ENCODE peak calls at places on chromosomes 2 and 18, in eight cellular contexts. One of them, this sample, is unnamed.

GRCh38 chr2:18284331-18284730 is 276.1 kb downstream of the RDH14 start:
- DNase-seq in Caco-2: no peak
- DNase-seq in GM23248: peak
- DNase-seq in RWPE1: peak
- DNase-seq in activated T-cell treated with anti-CD3 and anti-CD28 coated beads for 1 hour: no peak
- DNase-seq in stomach: no peak
- DNase-seq in upper lobe of right lung: no peak
- DNase-seq in AG10803: no peak
- DNase-seq in this sample: peak

GRCh38 chr2:10481055-10481665 is 33.0 kb upstream of the ODC1 start:
- DNase-seq in upper lobe of right lung: peak
- DNase-seq in GM23248: no peak
- DNase-seq in RWPE1: no peak
- DNase-seq in AG10803: no peak
- DNase-seq in stomach: no peak
- DNase-seq in Caco-2: no peak
- DNase-seq in activated T-cell treated with anti-CD3 and anti-CD28 coated beads for 1 hour: no peak
- DNase-seq in this sample: no peak

GRCh38 chr2:58133395-58133794 is 86.8 kb downstream of the VRK2 start:
- DNase-seq in RWPE1: no peak
- DNase-seq in activated T-cell treated with anti-CD3 and anti-CD28 coated beads for 1 hour: no peak
- DNase-seq in stomach: no peak
- DNase-seq in GM23248: peak
- DNase-seq in AG10803: peak
- DNase-seq in Caco-2: no peak
- DNase-seq in upper lobe of right lung: no peak
- DNase-seq in this sample: peak

GRCh38 chr2:230054079-230054478 is 14.6 kb downstream of the SLC16A14 start:
- DNase-seq in RWPE1: peak
- DNase-seq in GM23248: peak
- DNase-seq in stomach: no peak
- DNase-seq in activated T-cell treated with anti-CD3 and anti-CD28 coated beads for 1 hour: no peak
- DNase-seq in AG10803: peak
- DNase-seq in Caco-2: no peak
- DNase-seq in upper lobe of right lung: no peak
- DNase-seq in this sample: peak

GRCh38 chr2:20929721-20930120 is 106.8 kb upstream of the LDAH start:
- DNase-seq in AG10803: no peak
- DNase-seq in RWPE1: no peak
- DNase-seq in Caco-2: no peak
- DNase-seq in GM23248: no peak
- DNase-seq in activated T-cell treated with anti-CD3 and anti-CD28 coated beads for 1 hour: no peak
- DNase-seq in upper lobe of right lung: no peak
- DNase-seq in stomach: no peak
- DNase-seq in this sample: no peak

GRCh38 chr2:196233033-196233807 is 61.8 kb upstream of the STK17B start:
- DNase-seq in AG10803: peak
- DNase-seq in GM23248: peak
- DNase-seq in Caco-2: no peak
- DNase-seq in upper lobe of right lung: no peak
- DNase-seq in activated T-cell treated with anti-CD3 and anti-CD28 coated beads for 1 hour: no peak
- DNase-seq in RWPE1: peak
- DNase-seq in stomach: peak
- DNase-seq in this sample: peak

GRCh38 chr2:38245114-38245641 is 131.9 kb downstream of the ATL2 start:
- DNase-seq in RWPE1: peak
- DNase-seq in Caco-2: no peak
- DNase-seq in activated T-cell treated with anti-CD3 and anti-CD28 coated beads for 1 hour: no peak
- DNase-seq in stomach: no peak
- DNase-seq in AG10803: no peak
- DNase-seq in upper lobe of right lung: no peak
- DNase-seq in GM23248: peak
- DNase-seq in this sample: no peak

GRCh38 chr18:36273347-36273746 is 24.2 kb upstream of the FHOD3 start:
- DNase-seq in upper lobe of right lung: no peak
- DNase-seq in stomach: no peak
- DNase-seq in GM23248: no peak
- DNase-seq in Caco-2: no peak
- DNase-seq in RWPE1: no peak
- DNase-seq in activated T-cell treated with anti-CD3 and anti-CD28 coated beads for 1 hour: no peak
- DNase-seq in AG10803: no peak
- DNase-seq in this sample: no peak

GRCh38 chr2:157291018-157291417 is 33.5 kb downstream of the GALNT5 start:
- DNase-seq in GM23248: no peak
- DNase-seq in activated T-cell treated with anti-CD3 and anti-CD28 coated beads for 1 hour: no peak
- DNase-seq in AG10803: no peak
- DNase-seq in upper lobe of right lung: no peak
- DNase-seq in Caco-2: no peak
- DNase-seq in stomach: no peak
- DNase-seq in RWPE1: no peak
- DNase-seq in this sample: no peak

GRCh38 chr2:179273461-179273962 is 8.9 kb upstream of the SESTD1 start:
- DNase-seq in activated T-cell treated with anti-CD3 and anti-CD28 coated beads for 1 hour: no peak
- DNase-seq in GM23248: no peak
- DNase-seq in stomach: no peak
- DNase-seq in RWPE1: no peak
- DNase-seq in upper lobe of right lung: no peak
- DNase-seq in AG10803: no peak
- DNase-seq in Caco-2: no peak
- DNase-seq in this sample: no peak

GRCh38 chr2:226794751-226795171 is 4.9 kb downstream of the IRS1 start:
- DNase-seq in Caco-2: no peak
- DNase-seq in upper lobe of right lung: no peak
- DNase-seq in stomach: no peak
- DNase-seq in activated T-cell treated with anti-CD3 and anti-CD28 coated beads for 1 hour: no peak
- DNase-seq in AG10803: peak
- DNase-seq in GM23248: peak
- DNase-seq in RWPE1: peak
- DNase-seq in this sample: peak

GRCh38 chr2:15729709-15730544 is 138.3 kb downstream of the DDX1 start:
- DNase-seq in RWPE1: no peak
- DNase-seq in activated T-cell treated with anti-CD3 and anti-CD28 coated beads for 1 hour: no peak
- DNase-seq in AG10803: no peak
- DNase-seq in GM23248: no peak
- DNase-seq in upper lobe of right lung: no peak
- DNase-seq in Caco-2: no peak
- DNase-seq in stomach: peak
- DNase-seq in this sample: peak

GRCh38 chr2:71940695-71941094 is 207.0 kb downstream of the CYP26B1 start:
- DNase-seq in GM23248: no peak
- DNase-seq in activated T-cell treated with anti-CD3 and anti-CD28 coated beads for 1 hour: no peak
- DNase-seq in stomach: no peak
- DNase-seq in RWPE1: no peak
- DNase-seq in AG10803: no peak
- DNase-seq in Caco-2: no peak
- DNase-seq in upper lobe of right lung: peak
- DNase-seq in this sample: peak

GRCh38 chr2:71631411-71631931 is 178.1 kb downstream of the DYSF start:
- DNase-seq in activated T-cell treated with anti-CD3 and anti-CD28 coated beads for 1 hour: no peak
- DNase-seq in GM23248: peak
- DNase-seq in upper lobe of right lung: no peak
- DNase-seq in stomach: no peak
- DNase-seq in RWPE1: no peak
- DNase-seq in AG10803: peak
- DNase-seq in Caco-2: no peak
- DNase-seq in this sample: peak

GRCh38 chr18:43277164-43277600 is at the start of gene SYT4:
- DNase-seq in Caco-2: no peak
- DNase-seq in AG10803: peak
- DNase-seq in GM23248: peak
- DNase-seq in activated T-cell treated with anti-CD3 and anti-CD28 coated beads for 1 hour: no peak
- DNase-seq in RWPE1: peak
- DNase-seq in stomach: peak
- DNase-seq in upper lobe of right lung: peak
- DNase-seq in this sample: peak

GRCh38 chr2:175203621-175204496 is 22.3 kb upstream of the ATP5MC3 start:
- DNase-seq in activated T-cell treated with anti-CD3 and anti-CD28 coated beads for 1 hour: peak
- DNase-seq in stomach: peak
- DNase-seq in Caco-2: peak
- DNase-seq in RWPE1: peak
- DNase-seq in GM23248: peak
- DNase-seq in AG10803: peak
- DNase-seq in upper lobe of right lung: no peak
- DNase-seq in this sample: peak

GRCh38 chr2:6771539-6772365 is 94.0 kb downstream of the CMPK2 start:
- DNase-seq in stomach: no peak
- DNase-seq in upper lobe of right lung: no peak
- DNase-seq in AG10803: no peak
- DNase-seq in activated T-cell treated with anti-CD3 and anti-CD28 coated beads for 1 hour: no peak
- DNase-seq in RWPE1: no peak
- DNase-seq in Caco-2: no peak
- DNase-seq in GM23248: no peak
- DNase-seq in this sample: no peak

GRCh38 chr2:39524756-39525635 is 87.9 kb upstream of the MAP4K3 start:
- DNase-seq in stomach: no peak
- DNase-seq in upper lobe of right lung: no peak
- DNase-seq in Caco-2: no peak
- DNase-seq in GM23248: no peak
- DNase-seq in RWPE1: no peak
- DNase-seq in activated T-cell treated with anti-CD3 and anti-CD28 coated beads for 1 hour: no peak
- DNase-seq in AG10803: peak
- DNase-seq in this sample: no peak

GRCh38 chr18:54958711-54959625 is at the start of gene CCDC68:
- DNase-seq in RWPE1: no peak
- DNase-seq in AG10803: no peak
- DNase-seq in activated T-cell treated with anti-CD3 and anti-CD28 coated beads for 1 hour: no peak
- DNase-seq in Caco-2: peak
- DNase-seq in stomach: peak
- DNase-seq in GM23248: peak
- DNase-seq in upper lobe of right lung: peak
- DNase-seq in this sample: no peak

GRCh38 chr2:63840081-63840784 is 1.5 kb upstream of the UGP2 start:
- DNase-seq in GM23248: no peak
- DNase-seq in Caco-2: no peak
- DNase-seq in upper lobe of right lung: no peak
- DNase-seq in activated T-cell treated with anti-CD3 and anti-CD28 coated beads for 1 hour: no peak
- DNase-seq in RWPE1: peak
- DNase-seq in stomach: peak
- DNase-seq in AG10803: no peak
- DNase-seq in this sample: no peak

GRCh38 chr2:71606244-71606643 is 152.9 kb downstream of the DYSF start:
- DNase-seq in stomach: peak
- DNase-seq in activated T-cell treated with anti-CD3 and anti-CD28 coated beads for 1 hour: no peak
- DNase-seq in AG10803: no peak
- DNase-seq in upper lobe of right lung: no peak
- DNase-seq in RWPE1: no peak
- DNase-seq in Caco-2: no peak
- DNase-seq in GM23248: no peak
- DNase-seq in this sample: no peak

GRCh38 chr2:8576525-8577157 is 105.2 kb upstream of the ID2 start:
- DNase-seq in RWPE1: no peak
- DNase-seq in upper lobe of right lung: no peak
- DNase-seq in activated T-cell treated with anti-CD3 and anti-CD28 coated beads for 1 hour: no peak
- DNase-seq in GM23248: no peak
- DNase-seq in Caco-2: no peak
- DNase-seq in AG10803: no peak
- DNase-seq in stomach: peak
- DNase-seq in this sample: no peak

GRCh38 chr2:209314641-209315040 is 109.2 kb upstream of the MAP2 start:
- DNase-seq in stomach: no peak
- DNase-seq in Caco-2: no peak
- DNase-seq in AG10803: no peak
- DNase-seq in activated T-cell treated with anti-CD3 and anti-CD28 coated beads for 1 hour: no peak
- DNase-seq in GM23248: peak
- DNase-seq in RWPE1: no peak
- DNase-seq in upper lobe of right lung: no peak
- DNase-seq in this sample: no peak

GRCh38 chr2:166031054-166031453 is 77.5 kb upstream of the TTC21B start:
- DNase-seq in RWPE1: peak
- DNase-seq in Caco-2: no peak
- DNase-seq in GM23248: peak
- DNase-seq in AG10803: no peak
- DNase-seq in activated T-cell treated with anti-CD3 and anti-CD28 coated beads for 1 hour: no peak
- DNase-seq in upper lobe of right lung: no peak
- DNase-seq in stomach: no peak
- DNase-seq in this sample: no peak

GRCh38 chr2:18243831-18244230 is 316.6 kb downstream of the RDH14 start:
- DNase-seq in GM23248: no peak
- DNase-seq in RWPE1: no peak
- DNase-seq in activated T-cell treated with anti-CD3 and anti-CD28 coated beads for 1 hour: no peak
- DNase-seq in upper lobe of right lung: no peak
- DNase-seq in AG10803: no peak
- DNase-seq in Caco-2: no peak
- DNase-seq in stomach: no peak
- DNase-seq in this sample: no peak

GRCh38 chr2:198102841-198103240 is 298.4 kb downstream of the PLCL1 start:
- DNase-seq in stomach: no peak
- DNase-seq in AG10803: peak
- DNase-seq in upper lobe of right lung: no peak
- DNase-seq in activated T-cell treated with anti-CD3 and anti-CD28 coated beads for 1 hour: no peak
- DNase-seq in Caco-2: no peak
- DNase-seq in RWPE1: no peak
- DNase-seq in GM23248: peak
- DNase-seq in this sample: no peak

GRCh38 chr18:2570772-2571199 is 519 bp downstream of the METTL4 start:
- DNase-seq in stomach: peak
- DNase-seq in activated T-cell treated with anti-CD3 and anti-CD28 coated beads for 1 hour: no peak
- DNase-seq in RWPE1: peak
- DNase-seq in upper lobe of right lung: peak
- DNase-seq in AG10803: peak
- DNase-seq in GM23248: peak
- DNase-seq in Caco-2: peak
- DNase-seq in this sample: peak

GRCh38 chr2:120938132-120938771 is 202.6 kb downstream of the GLI2 start:
- DNase-seq in upper lobe of right lung: no peak
- DNase-seq in GM23248: peak
- DNase-seq in RWPE1: no peak
- DNase-seq in AG10803: no peak
- DNase-seq in stomach: no peak
- DNase-seq in Caco-2: peak
- DNase-seq in activated T-cell treated with anti-CD3 and anti-CD28 coated beads for 1 hour: no peak
- DNase-seq in this sample: peak

GRCh38 chr2:2389215-2389614 is 58.1 kb upstream of the MYT1L start:
- DNase-seq in GM23248: no peak
- DNase-seq in stomach: no peak
- DNase-seq in activated T-cell treated with anti-CD3 and anti-CD28 coated beads for 1 hour: no peak
- DNase-seq in RWPE1: no peak
- DNase-seq in Caco-2: no peak
- DNase-seq in upper lobe of right lung: no peak
- DNase-seq in AG10803: no peak
- DNase-seq in this sample: no peak

GRCh38 chr2:45342-46130 is 769 bp downstream of the FAM110C start:
- DNase-seq in activated T-cell treated with anti-CD3 and anti-CD28 coated beads for 1 hour: no peak
- DNase-seq in upper lobe of right lung: peak
- DNase-seq in AG10803: no peak
- DNase-seq in RWPE1: no peak
- DNase-seq in GM23248: no peak
- DNase-seq in Caco-2: no peak
- DNase-seq in stomach: no peak
- DNase-seq in this sample: no peak

GRCh38 chr2:220175967-220176366 is 548.5 kb downstream of the SLC4A3 start:
- DNase-seq in upper lobe of right lung: no peak
- DNase-seq in RWPE1: no peak
- DNase-seq in activated T-cell treated with anti-CD3 and anti-CD28 coated beads for 1 hour: no peak
- DNase-seq in stomach: no peak
- DNase-seq in GM23248: no peak
- DNase-seq in AG10803: no peak
- DNase-seq in Caco-2: no peak
- DNase-seq in this sample: no peak

GRCh38 chr2:71938659-71939587 is 208.7 kb downstream of the CYP26B1 start:
- DNase-seq in activated T-cell treated with anti-CD3 and anti-CD28 coated beads for 1 hour: no peak
- DNase-seq in RWPE1: no peak
- DNase-seq in Caco-2: no peak
- DNase-seq in stomach: no peak
- DNase-seq in AG10803: no peak
- DNase-seq in upper lobe of right lung: peak
- DNase-seq in GM23248: no peak
- DNase-seq in this sample: no peak